ENCODE peak calls at places on chromosomes 13 and 19, in nine cellular contexts. One of them, this sample, is unnamed.
A peak's percentile ranks its signal among the peaks of the same experiment; 100 is the strongest.

GRCh38 chr19:39085392-39085791 is 1.2 kb downstream of the ACP7 start:
- DNase-seq in foreskin keratinocyte: no peak
- DNase-seq in ascending aorta: no peak
- DNase-seq in astrocyte: no peak
- DNase-seq in Peyer's patch: no peak
- DNase-seq in uterus: no peak
- DNase-seq in transverse colon: no peak
- DNase-seq in heart left ventricle: no peak
- DNase-seq in K562: no peak
- DNase-seq in this sample: no peak

GRCh38 chr13:52869050-52869449 is 20.6 kb upstream of the PCDH8 start:
- DNase-seq in foreskin keratinocyte: no peak
- DNase-seq in ascending aorta: no peak
- DNase-seq in astrocyte: no peak
- DNase-seq in Peyer's patch: no peak
- DNase-seq in uterus: no peak
- DNase-seq in transverse colon: no peak
- DNase-seq in heart left ventricle: no peak
- DNase-seq in K562: no peak
- DNase-seq in this sample: no peak

GRCh38 chr13:50222569-50223332 is 207.5 kb downstream of the KCNRG start:
- DNase-seq in foreskin keratinocyte: no peak
- DNase-seq in ascending aorta: peak; percentile 80
- DNase-seq in astrocyte: peak; percentile 76
- DNase-seq in Peyer's patch: peak; percentile 71
- DNase-seq in uterus: peak; percentile 50
- DNase-seq in transverse colon: peak; percentile 60
- DNase-seq in heart left ventricle: peak; percentile 88
- DNase-seq in K562: no peak
- DNase-seq in this sample: peak; percentile 59

GRCh38 chr13:23506821-23507210 is 63.4 kb upstream of the TNFRSF19 start:
- DNase-seq in foreskin keratinocyte: no peak
- DNase-seq in ascending aorta: no peak
- DNase-seq in astrocyte: peak; percentile 99
- DNase-seq in Peyer's patch: no peak
- DNase-seq in uterus: peak; percentile 26
- DNase-seq in transverse colon: no peak
- DNase-seq in heart left ventricle: no peak
- DNase-seq in K562: no peak
- DNase-seq in this sample: no peak

GRCh38 chr13:73025212-73026012 is 33.4 kb upstream of the KLF5 start:
- DNase-seq in foreskin keratinocyte: peak; percentile 67
- DNase-seq in ascending aorta: no peak
- DNase-seq in astrocyte: peak; percentile 38
- DNase-seq in Peyer's patch: no peak
- DNase-seq in uterus: no peak
- DNase-seq in transverse colon: no peak
- DNase-seq in heart left ventricle: no peak
- DNase-seq in K562: no peak
- DNase-seq in this sample: no peak

GRCh38 chr13:33678906-33679657 is 138.9 kb upstream of the RFC3 start:
- DNase-seq in foreskin keratinocyte: no peak
- DNase-seq in ascending aorta: peak; percentile 73
- DNase-seq in astrocyte: peak; percentile 83
- DNase-seq in Peyer's patch: peak; percentile 82
- DNase-seq in uterus: peak; percentile 39
- DNase-seq in transverse colon: peak; percentile 62
- DNase-seq in heart left ventricle: peak; percentile 57
- DNase-seq in K562: peak; percentile 5
- DNase-seq in this sample: peak; percentile 42

GRCh38 chr19:15438124-15438496 is 11.6 kb downstream of the WIZ start:
- DNase-seq in foreskin keratinocyte: no peak
- DNase-seq in ascending aorta: no peak
- DNase-seq in astrocyte: no peak
- DNase-seq in Peyer's patch: no peak
- DNase-seq in uterus: no peak
- DNase-seq in transverse colon: no peak
- DNase-seq in heart left ventricle: no peak
- DNase-seq in K562: no peak
- DNase-seq in this sample: no peak

GRCh38 chr13:104750377-104750776 is 1684.2 kb upstream of the SLC10A2 start:
- DNase-seq in foreskin keratinocyte: peak; percentile 87
- DNase-seq in ascending aorta: no peak
- DNase-seq in astrocyte: peak; percentile 54
- DNase-seq in Peyer's patch: no peak
- DNase-seq in uterus: no peak
- DNase-seq in transverse colon: no peak
- DNase-seq in heart left ventricle: no peak
- DNase-seq in K562: no peak
- DNase-seq in this sample: no peak

GRCh38 chr13:67740871-67741475 is 510.8 kb upstream of the PCDH9 start:
- DNase-seq in foreskin keratinocyte: no peak
- DNase-seq in ascending aorta: no peak
- DNase-seq in astrocyte: peak; percentile 51
- DNase-seq in Peyer's patch: no peak
- DNase-seq in uterus: no peak
- DNase-seq in transverse colon: no peak
- DNase-seq in heart left ventricle: no peak
- DNase-seq in K562: no peak
- DNase-seq in this sample: no peak

GRCh38 chr19:46373573-46374359 is 26.9 kb downstream of the PPP5C start:
- DNase-seq in foreskin keratinocyte: peak; percentile 96
- DNase-seq in ascending aorta: peak; percentile 84
- DNase-seq in astrocyte: peak; percentile 55
- DNase-seq in Peyer's patch: peak; percentile 86
- DNase-seq in uterus: no peak
- DNase-seq in transverse colon: peak; percentile 94
- DNase-seq in heart left ventricle: peak; percentile 93
- DNase-seq in K562: no peak
- DNase-seq in this sample: peak; percentile 100
- H3K27ac ChIP-seq in foreskin keratinocyte: no peak overlapping the region
- H3K27ac ChIP-seq in ascending aorta: peak overlapping the region; percentile 90
- H3K27ac ChIP-seq in astrocyte: peak overlapping the region; percentile 92
- H3K27ac ChIP-seq in Peyer's patch: peak overlapping the region; percentile 44
- H3K27ac ChIP-seq in uterus: peak overlapping the region; percentile 64
- H3K27ac ChIP-seq in transverse colon: peak overlapping the region; percentile 70
- H3K27ac ChIP-seq in heart left ventricle: peak overlapping the region; percentile 56
- H3K27ac ChIP-seq in K562: no peak overlapping the region
- H3K27ac ChIP-seq in this sample: peak overlapping the region; percentile 74

DNA sequence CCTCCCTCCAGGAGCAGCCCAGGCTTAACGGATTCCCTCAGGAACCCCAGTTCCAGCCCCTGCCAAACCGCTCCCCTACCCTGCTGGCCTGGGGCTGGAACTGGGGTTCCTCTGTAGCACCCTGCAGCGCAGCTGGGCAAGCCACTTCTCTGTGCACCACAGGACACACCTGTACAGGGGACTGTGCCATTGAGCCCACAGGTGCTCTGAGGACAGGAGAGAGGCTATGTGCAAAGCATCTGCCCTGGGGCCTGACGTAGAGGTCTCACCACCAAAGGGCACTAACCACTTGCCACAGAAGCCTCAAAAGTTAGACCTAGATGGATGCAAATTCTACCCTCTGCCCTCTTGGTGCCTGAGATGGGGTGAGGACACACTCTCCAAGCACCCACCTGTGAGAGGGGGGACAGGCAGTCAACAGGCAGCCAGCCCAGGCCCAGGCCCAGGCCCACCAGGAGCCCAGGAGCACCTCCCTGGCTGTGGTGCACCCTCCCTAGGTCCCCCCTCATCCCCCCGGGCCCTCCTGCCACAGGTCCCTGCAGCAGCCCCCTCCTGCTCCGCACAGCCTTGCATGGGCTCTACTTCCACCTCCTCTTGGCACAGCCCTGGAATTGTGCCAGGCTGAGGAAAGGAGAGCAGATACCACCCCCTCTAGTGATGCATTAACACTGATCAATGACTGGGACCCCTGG is 27.6 kb upstream of the SLC35E1 start:
- DNase-seq in foreskin keratinocyte: no peak
- DNase-seq in ascending aorta: no peak
- DNase-seq in astrocyte: no peak
- DNase-seq in Peyer's patch: no peak
- DNase-seq in uterus: no peak
- DNase-seq in transverse colon: no peak
- DNase-seq in heart left ventricle: peak; percentile 5
- DNase-seq in K562: no peak
- DNase-seq in this sample: no peak
- H3K4me1 ChIP-seq in foreskin keratinocyte: peaks cover 8% of the 10 kb centered on the region
- H3K4me1 ChIP-seq in ascending aorta: no peaks in the 10 kb centered on the region
- H3K4me1 ChIP-seq in astrocyte: no peaks in the 10 kb centered on the region
- H3K4me1 ChIP-seq in Peyer's patch: peaks cover 5% of the 10 kb centered on the region
- H3K4me1 ChIP-seq in uterus: peaks cover 17% of the 10 kb centered on the region
- H3K4me1 ChIP-seq in transverse colon: no peaks in the 10 kb centered on the region
- H3K4me1 ChIP-seq in heart left ventricle: peaks cover 18% of the 10 kb centered on the region
- H3K4me1 ChIP-seq in K562: peaks cover 30% of the 10 kb centered on the region
- H3K4me1 ChIP-seq in this sample: peaks cover 14% of the 10 kb centered on the region

DNA sequence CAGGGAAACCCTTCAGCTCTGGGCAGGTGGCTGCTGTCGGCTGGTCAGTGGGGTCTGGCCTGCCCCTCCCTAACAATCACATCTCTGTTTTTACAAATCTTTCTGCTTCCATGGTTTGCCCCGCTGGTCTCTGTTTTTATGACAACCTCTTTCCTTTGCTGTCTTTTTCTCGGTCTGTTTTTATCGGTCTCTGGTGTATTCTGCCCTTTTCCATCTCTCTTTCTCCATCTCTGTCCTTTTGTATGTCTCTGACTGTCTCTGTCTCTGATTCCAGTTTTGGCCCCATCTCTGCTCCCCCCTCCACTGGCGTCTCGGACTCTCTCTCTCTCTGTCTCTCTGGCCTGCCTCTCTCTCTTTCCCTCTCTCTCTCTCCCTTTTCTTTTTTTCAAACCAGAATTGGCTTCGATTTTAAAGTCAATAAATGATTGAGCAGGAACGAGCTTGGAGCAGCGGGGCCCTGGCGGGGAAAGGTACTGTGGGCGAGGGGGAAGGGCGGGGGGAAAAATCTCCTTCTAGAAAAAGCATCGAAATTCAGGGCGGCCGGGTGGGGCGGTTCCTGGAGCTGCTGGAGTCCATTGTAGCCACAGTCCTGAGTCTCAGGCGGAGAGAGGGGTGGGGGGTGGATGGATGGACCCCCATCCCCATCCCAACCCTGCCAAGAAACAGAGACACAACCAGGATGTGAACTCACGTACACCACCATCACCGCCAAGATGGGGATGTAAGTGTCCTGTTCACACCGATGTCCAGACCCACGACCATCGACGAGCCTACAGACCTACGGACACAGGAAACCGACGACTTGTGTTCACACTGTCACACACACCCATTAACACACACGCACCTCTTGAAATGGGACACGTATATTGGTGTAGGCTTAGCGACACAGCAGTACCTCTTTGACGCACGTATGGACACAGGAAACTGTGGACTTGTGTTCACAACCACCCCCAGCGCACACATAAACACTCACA is 3.0 kb downstream of the NFIX start:
- DNase-seq in foreskin keratinocyte: no peak
- DNase-seq in ascending aorta: no peak
- DNase-seq in astrocyte: no peak
- DNase-seq in Peyer's patch: no peak
- DNase-seq in uterus: no peak
- DNase-seq in transverse colon: no peak
- DNase-seq in heart left ventricle: no peak
- DNase-seq in K562: no peak
- DNase-seq in this sample: peak; percentile 27
- TF ChIP-seq CTCF in foreskin keratinocyte: no peak
- TF ChIP-seq CTCF in ascending aorta: no peak
- TF ChIP-seq CTCF in astrocyte: no peak
- TF ChIP-seq CTCF in Peyer's patch: no peak
- TF ChIP-seq CTCF in uterus: no peak
- TF ChIP-seq CTCF in transverse colon: no peak
- TF ChIP-seq CTCF in heart left ventricle: no peak
- TF ChIP-seq CTCF in K562: no peak
- TF ChIP-seq CTCF in this sample: no peak

GRCh38 chr19:18170714-18171255 is 2.8 kb upstream of the IFI30 start:
- DNase-seq in foreskin keratinocyte: no peak
- DNase-seq in ascending aorta: no peak
- DNase-seq in astrocyte: no peak
- DNase-seq in Peyer's patch: peak; percentile 75
- DNase-seq in uterus: no peak
- DNase-seq in transverse colon: peak; percentile 65
- DNase-seq in heart left ventricle: peak; percentile 66
- DNase-seq in K562: no peak
- DNase-seq in this sample: no peak
- H3K27ac ChIP-seq in foreskin keratinocyte: no peak overlapping the region
- H3K27ac ChIP-seq in ascending aorta: peak overlapping the region; percentile 38
- H3K27ac ChIP-seq in astrocyte: no peak overlapping the region
- H3K27ac ChIP-seq in Peyer's patch: peak overlapping the region; percentile 63
- H3K27ac ChIP-seq in uterus: no peak overlapping the region
- H3K27ac ChIP-seq in transverse colon: peak overlapping the region; percentile 84
- H3K27ac ChIP-seq in heart left ventricle: peak overlapping the region; percentile 52
- H3K27ac ChIP-seq in K562: no peak overlapping the region
- H3K27ac ChIP-seq in this sample: no peak overlapping the region

GRCh38 chr13:114146629-114147028 is 14.2 kb upstream of the RASA3 start:
- DNase-seq in foreskin keratinocyte: no peak
- DNase-seq in ascending aorta: no peak
- DNase-seq in astrocyte: no peak
- DNase-seq in Peyer's patch: peak; percentile 50
- DNase-seq in uterus: no peak
- DNase-seq in transverse colon: no peak
- DNase-seq in heart left ventricle: no peak
- DNase-seq in K562: no peak
- DNase-seq in this sample: no peak
- H3K4me1 ChIP-seq in foreskin keratinocyte: no peaks in the 10 kb centered on the region
- H3K4me1 ChIP-seq in ascending aorta: no peaks in the 10 kb centered on the region
- H3K4me1 ChIP-seq in astrocyte: no peaks in the 10 kb centered on the region
- H3K4me1 ChIP-seq in Peyer's patch: peaks cover 25% of the 10 kb centered on the region
- H3K4me1 ChIP-seq in uterus: no peaks in the 10 kb centered on the region
- H3K4me1 ChIP-seq in transverse colon: peaks cover 30% of the 10 kb centered on the region
- H3K4me1 ChIP-seq in heart left ventricle: no peaks in the 10 kb centered on the region
- H3K4me1 ChIP-seq in K562: peaks cover 27% of the 10 kb centered on the region
- H3K4me1 ChIP-seq in this sample: peaks cover 5% of the 10 kb centered on the region